ENCODE peak calls at places on chromosomes 11 and 22, in nine cellular contexts. E is fibroblast of gingiva; Q is stimulated activated CD8-positive, alpha-beta memory T cell treated with anti-CD3 and anti-CD28 coated beads, Interleukin-15, amount 100 ng/mL, for 24 hours; U is ecto neural progenitor cell; N is activated T-cell treated with anti-CD3 and anti-CD28 coated beads, Interleukin-2, amount 50 U/mL, for 4 hours; R is neural crest cell; A is H4; G is NCI-H1092; O is NCI-H1436. H is an unnamed sample.

GRCh38 chr11:128498846-128499245 is 88.5 kb downstream of the ETS1 start:
- DNase-seq in N (no peak), A (no peak), R (no peak), O (no peak), G (no peak), E (peak), U (no peak), Q (no peak), H (no peak)

GRCh38 chr11:13210424-13210823 is 67.2 kb upstream of the BMAL1 start:
- DNase-seq in Q (no peak), U (peak), A (peak), E (peak), O (peak), R (peak), N (no peak), G (peak), H (peak)

GRCh38 chr11:118126082-118126838 is 26.4 kb downstream of the SCN4B start:
- DNase-seq in A (no peak), G (no peak), Q (no peak), O (no peak), N (no peak), U (no peak), R (no peak), E (no peak), H (no peak)

GRCh38 chr11:12540075-12540685 is 134.0 kb upstream of the TEAD1 start:
- DNase-seq in G (no peak), Q (no peak), A (peak), U (no peak), R (no peak), E (peak), O (no peak), N (no peak), H (no peak)

GRCh38 chr11:118607401-118608267 is at the start of gene PHLDB1:
- DNase-seq in O (peak), E (peak), U (peak), A (peak), Q (peak), G (no peak), R (peak), N (peak), H (peak)

GRCh38 chr11:22684082-22684481 is 17.7 kb downstream of the GAS2 start:
- DNase-seq in E (no peak), O (no peak), A (no peak), G (no peak), N (no peak), Q (no peak), R (no peak), U (no peak), H (no peak)

GRCh38 chr11:61273151-61274078 is 21.7 kb downstream of the VWCE start:
- DNase-seq in Q (no peak), U (no peak), E (no peak), G (peak), A (no peak), N (no peak), O (no peak), R (no peak), H (no peak)

GRCh38 chr22:40310081-40310770 is 36.1 kb upstream of the ADSL start:
- DNase-seq in N (no peak), R (no peak), E (peak), A (peak), U (no peak), Q (no peak), G (no peak), O (no peak), H (no peak)

GRCh38 chr11:44564198-44564597 is 1.3 kb upstream of the CD82 start:
- DNase-seq in E (no peak), U (no peak), O (peak), N (no peak), Q (no peak), A (no peak), R (no peak), G (peak), H (no peak)

GRCh38 chr11:122099345-122100045 is 16.5 kb downstream of the BLID start:
- DNase-seq in R (no peak), Q (no peak), E (peak), N (no peak), U (no peak), O (no peak), G (peak), A (no peak), H (no peak)

GRCh38 chr11:39078465-39078864 is 2381.0 kb downstream of the LRRC4C start:
- DNase-seq in O (no peak), U (no peak), N (no peak), E (no peak), A (no peak), Q (no peak), R (no peak), G (no peak), H (no peak)

GRCh38 chr11:75140269-75141138 is 10.4 kb upstream of the SLCO2B1 start:
- DNase-seq in R (peak), N (peak), O (peak), G (peak), A (peak), E (no peak), Q (peak), U (peak), H (peak)

GRCh38 chr11:50102916-50103315 is 70.2 kb downstream of the OR4C45 start:
- DNase-seq in E (no peak), O (no peak), Q (no peak), N (no peak), A (no peak), U (no peak), G (no peak), R (no peak), H (no peak)

GRCh38 chr11:133840479-133840941 is 4.8 kb downstream of the SPATA19 start:
- DNase-seq in O (no peak), R (no peak), U (peak), G (no peak), E (no peak), A (no peak), Q (no peak), N (no peak), H (no peak)

GRCh38 chr22:42960146-42960509 is 54.8 kb downstream of the PACSIN2 start:
- DNase-seq in Q (no peak), U (no peak), R (no peak), G (no peak), E (no peak), A (no peak), O (no peak), N (no peak), H (no peak)

GRCh38 chr11:75219869-75220268 is 20.7 kb upstream of the TPBGL start:
- DNase-seq in E (no peak), G (no peak), O (no peak), N (no peak), U (no peak), A (no peak), R (no peak), Q (no peak), H (no peak)

GRCh38 chr11:44566952-44567875 is 1.8 kb downstream of the CD82 start:
- DNase-seq in N (peak), U (no peak), G (no peak), R (no peak), E (no peak), A (no peak), Q (no peak), O (no peak), H (no peak)

GRCh38 chr22:50206599-50206998 is 5.8 kb downstream of the SELENOO start:
- DNase-seq in R (peak), A (no peak), O (no peak), Q (no peak), U (peak), N (no peak), E (peak), G (no peak), H (peak)

GRCh38 chr11:61756452-61757212 is 4.2 kb downstream of the MYRF start:
- DNase-seq in O (peak), G (no peak), A (peak), E (no peak), N (peak), R (no peak), Q (no peak), U (no peak), H (no peak)

GRCh38 chr11:92981508-92982043 is 12.1 kb downstream of the MTNR1B start:
- DNase-seq in O (no peak), A (no peak), N (no peak), R (no peak), U (no peak), Q (no peak), G (no peak), E (no peak), H (no peak)

GRCh38 chr11:123219066-123219697 is 24.1 kb upstream of the CLMP start:
- DNase-seq in E (no peak), R (no peak), Q (no peak), N (no peak), O (no peak), U (no peak), A (no peak), G (no peak), H (no peak)

H was measured in H1.